ENCODE peak calls at places on chromosomes 1 and 21, in four cellular contexts. L is AML-193, M is NCI-H524 treated with DMSO at 0.1 percent for 48 hours, Q is AG20443. O is an unnamed sample.

GRCh38 chr1:226121587-226122400 is 59.3 kb downstream of the H3-3A start:
- DNase-seq in L (peak; percentile 13), M (no peak), Q (peak; percentile 92), O (peak; percentile 75)

GRCh38 chr1:182556279-182556678 is 32.8 kb downstream of the RNASEL start:
- DNase-seq in L (no peak), M (peak; percentile 0), Q (no peak), O (no peak)

GRCh38 chr1:78840447-78841251 is 165.9 kb downstream of the ADGRL4 start:
- DNase-seq in L (no peak), M (peak; percentile 45), Q (peak; percentile 69), O (no peak)

GRCh38 chr21:45304161-45304830 is 16.6 kb upstream of the POFUT2 start:
- DNase-seq in L (no peak), M (no peak), Q (no peak), O (no peak)

GRCh38 chr1:17553970-17554369 is 14.5 kb downstream of the ARHGEF10L start:
- DNase-seq in L (no peak), M (no peak), Q (peak; percentile 82), O (no peak)

GRCh38 chr1:218254296-218254918 is 30.7 kb upstream of the RRP15 start:
- DNase-seq in L (no peak), M (no peak), Q (no peak), O (no peak)

GRCh38 chr1:234599617-234600417 is 10.2 kb downstream of the IRF2BP2 start:
- DNase-seq in L (peak; percentile 66), M (peak; percentile 41), Q (peak; percentile 87), O (peak; percentile 97)

GRCh38 chr1:87206444-87206843 is 122.2 kb upstream of the LMO4 start:
- DNase-seq in L (no peak), M (no peak), Q (no peak), O (no peak)

GRCh38 chr1:29197590-29197924 is 15.9 kb upstream of the SRSF4 start:
- DNase-seq in L (peak; percentile 53), M (peak; percentile 9), Q (peak; percentile 43), O (peak; percentile 73)

O was measured in upper lobe of left lung.